ENCODE peak calls at places on chromosomes 7 and 10, in seven cellular contexts. Q is PC-3; X is neural progenitor cell; T is gastrocnemius medialis; J is A673; W is endothelial cell of umbilical vein; Z is naive thymus-derived CD4-positive, alpha-beta T cell. Y is an unnamed sample. For H3K9me3 and H3K4me1, the result is how much of the 10 kb centered on the place peaks cover.

GRCh38 chr7:135386181-135386580 is 123.7 kb downstream of the CNOT4 start:
- DNase-seq in T (no peak), J (no peak), X (no peak), Q (peak), W (peak), Z (no peak), Y (no peak)

GRCh38 chr10:11472158-11472753 is 139.2 kb downstream of the USP6NL start:
- DNase-seq in T (peak), J (peak), W (peak), Q (peak), X (peak), Z (peak), Y (no peak)

GRCh38 chr7:116271161-116271979 is 61.0 kb downstream of the TES start:
- DNase-seq in X (no peak), Z (no peak), J (no peak), T (no peak), W (no peak), Q (no peak), Y (no peak)

GRCh38 chr7:47535704-47536628 is 45.9 kb downstream of the TNS3 start:
- DNase-seq in X (peak), W (no peak), T (no peak), J (no peak), Q (no peak), Z (no peak), Y (no peak)

GRCh38 chr7:130721486-130722277 is 12.3 kb downstream of the KLF14 start:
- DNase-seq in Z (no peak), T (peak), Q (peak), X (peak), W (peak), J (peak), Y (peak)

GRCh38 chr7:76505168-76506080 is 4.9 kb upstream of the UPK3B start:
- DNase-seq in J (no peak), W (no peak), T (no peak), X (peak), Z (no peak), Q (no peak), Y (no peak)

GRCh38 chr10:120999868-121000267 is 148.7 kb downstream of the WDR11 start:
- DNase-seq in Z (no peak), X (peak), J (no peak), W (no peak), Q (no peak), T (no peak), Y (no peak)

GRCh38 chr7:117248810-117249209 is 74.0 kb downstream of the WNT2 start:
- DNase-seq in Q (no peak), J (no peak), Z (no peak), T (no peak), W (no peak), X (no peak), Y (no peak)

GRCh38 chr7:114813597-114813996 is 108.3 kb upstream of the MDFIC start:
- DNase-seq in Z (no peak), T (no peak), W (no peak), Q (no peak), J (no peak), X (no peak), Y (no peak)

GRCh38 chr10:113108180-113108835 is 158.3 kb downstream of the TCF7L2 start:
- DNase-seq in Q (peak), J (peak), X (peak), T (no peak), Z (peak), W (no peak), Y (peak)

GRCh38 chr10:109037978-109038377 is 885.3 kb downstream of the XPNPEP1 start:
- DNase-seq in Z (no peak), Q (no peak), W (no peak), X (no peak), T (no peak), J (no peak), Y (no peak)

GRCh38 chr7:14892961-14893360 is 9.6 kb downstream of the DGKB start:
- DNase-seq in J (peak), Z (no peak), Q (peak), T (no peak), X (no peak), W (peak), Y (no peak)

GRCh38 chr10:201328-201771 is 66.1 kb downstream of the ZMYND11 start:
- DNase-seq in T (no peak), Z (no peak), W (peak), J (peak), Q (no peak), X (no peak), Y (no peak)

GRCh38 chr10:69733791-69734261 is 67.9 kb upstream of the COL13A1 start:
- DNase-seq in W (no peak), J (no peak), T (no peak), X (no peak), Q (peak), Z (no peak), Y (peak)

GRCh38 chr10:133388973-133389818 is 4.8 kb upstream of the MTG1 start:
- DNase-seq in T (no peak), Q (no peak), J (no peak), X (no peak), Z (peak), W (no peak), Y (peak)

GRCh38 chr7:101362334-101363195 is at the start of gene COL26A1:
- DNase-seq in Z (peak), Q (no peak), J (peak), X (peak), W (no peak), T (no peak), Y (peak)

GRCh38 chr7:128352138-128352537 is 8.4 kb upstream of the RBM28 start:
- DNase-seq in W (peak), Q (no peak), T (peak), X (peak), J (no peak), Z (peak), Y (peak)

GRCh38 chr7:82294258-82294855 is 149.2 kb downstream of the CACNA2D1 start:
- DNase-seq in T (no peak), X (no peak), Q (no peak), Z (no peak), W (no peak), J (no peak), Y (no peak)

GRCh38 chr10:95525033-95525418 is 36.1 kb downstream of the SORBS1 start:
- DNase-seq in X (no peak), Q (no peak), T (peak), J (no peak), Z (no peak), W (no peak), Y (no peak)

GRCh38 chr7:111775205-111775604 is 212.9 kb upstream of the IMMP2L start:
- DNase-seq in X (no peak), T (no peak), W (no peak), Q (no peak), Z (no peak), J (no peak), Y (no peak)

GRCh38 chr10:127909716-127910463 is 3.0 kb downstream of the PTPRE start:
- DNase-seq in Q (no peak), X (no peak), Z (no peak), W (no peak), J (no peak), T (no peak), Y (no peak)

GRCh38 chr7:128891110-128891941 is 19.2 kb downstream of the KCP start:
- DNase-seq in J (no peak), T (no peak), Q (peak), X (peak), Z (no peak), W (no peak), Y (no peak)

GRCh38 chr7:78441737-78442136 is 643.2 kb downstream of the PHTF2 start:
- DNase-seq in W (no peak), X (peak), T (no peak), Q (no peak), Z (no peak), J (no peak), Y (no peak)

GRCh38 chr10:74754397-74754796 is 72.0 kb upstream of the KAT6B start:
- DNase-seq in Z (no peak), X (no peak), Q (no peak), T (no peak), W (no peak), J (no peak), Y (no peak)

GRCh38 chr7:75813781-75814236 is at the start of gene CCL24:
- DNase-seq in X (no peak), W (no peak), Z (no peak), Q (no peak), T (no peak), J (no peak), Y (no peak)

GRCh38 chr10:24912214-24912613 is 40.2 kb downstream of the PRTFDC1 start:
- DNase-seq in X (no peak), Z (no peak), W (peak), T (no peak), Q (peak), J (no peak), Y (no peak)

GRCh38 chr10:124624875-124625274 is 119.3 kb downstream of the FAM53B start:
- DNase-seq in J (no peak), X (no peak), T (no peak), Z (no peak), W (no peak), Q (no peak), Y (no peak)

GRCh38 chr10:87674963-87675362 is 15.3 kb downstream of the PAPSS2 start:
- DNase-seq in X (no peak), W (no peak), T (no peak), Q (no peak), J (no peak), Z (no peak), Y (no peak)

GRCh38 chr7:73718905-73719805 is at the start of gene STX1A:
- DNase-seq in Z (peak), X (peak), J (peak), Q (peak), W (peak), T (peak), Y (peak)

GRCh38 chr10:132464256-132465192 is 67.5 kb downstream of the PWWP2B start:
- DNase-seq in J (no peak), X (no peak), Q (no peak), W (no peak), Z (no peak), T (peak), Y (peak)

GRCh38 chr10:114613237-114613979 is 44.7 kb downstream of the ABLIM1 start:
- DNase-seq in T (no peak), Q (no peak), Z (no peak), J (no peak), X (no peak), W (peak), Y (no peak)

GRCh38 chr7:111198255-111198654 is 107.3 kb downstream of the LRRN3 start:
- DNase-seq in Q (peak), X (no peak), W (peak), T (peak), J (peak), Z (no peak), Y (no peak)

GRCh38 chr10:49605939-49606509 is 4.1 kb upstream of the SLC18A3 start:
- DNase-seq in X (no peak), T (no peak), J (no peak), Q (no peak), W (no peak), Z (no peak), Y (no peak)

GRCh38 chr7:103711413-103711812 is 265.4 kb upstream of the SLC26A5 start:
- DNase-seq in X (no peak), T (no peak), Q (peak), J (no peak), Z (no peak), W (peak), Y (no peak)

GRCh38 chr10:51895209-51895608 is 195.8 kb upstream of the CSTF2T start:
- DNase-seq in T (peak), Q (no peak), W (no peak), J (no peak), Z (no peak), X (no peak), Y (peak)

GRCh38 chr10:11437391-11438241 is 173.8 kb downstream of the USP6NL start:
- DNase-seq in T (no peak), X (peak), Q (no peak), W (no peak), J (no peak), Z (no peak), Y (no peak)

GRCh38 chr10:35335718-35336083 is 608 bp upstream of the CCNY start:
- DNase-seq in Z (peak), T (peak), W (no peak), X (peak), J (peak), Q (peak), Y (no peak)
- H3K27ac ChIP-seq in Z (peak), T (peak), W (peak), X (no peak), J (peak), Q (peak), Y (no peak)

GRCh38 chr7:120452665-120453064 is 179.7 kb downstream of the KCND2 start:
- DNase-seq in J (no peak), Z (no peak), W (no peak), Q (no peak), X (no peak), T (no peak), Y (no peak)
- H3K9me3 ChIP-seq in J (under half), Z (under half), W (under half), Q (under half), X (under half), T (under half), Y (under half)

GRCh38 chr7:6382797-6383196 is 65.0 kb downstream of the DAGLB start:
- DNase-seq in T (no peak), Q (no peak), X (no peak), J (no peak), Z (no peak), W (peak), Y (no peak)
- H3K4me1 ChIP-seq in T (half or more), Q (under half), X (under half), J (under half), Z (under half), W (half or more), Y (under half)

GRCh38 chr7:2193120-2193519 is 39.6 kb downstream of the MAD1L1 start:
- DNase-seq in X (peak), Q (no peak), T (peak), J (no peak), W (no peak), Z (no peak), Y (no peak)
- H3K27ac ChIP-seq in X (no peak), Q (no peak), T (peak), J (no peak), W (no peak), Z (no peak), Y (no peak)

GRCh38 chr10:83539528-83540308 is 599.6 kb upstream of the GHITM start:
- DNase-seq in W (no peak), Z (no peak), T (peak), J (no peak), X (no peak), Q (no peak), Y (no peak)
- H3K9me3 ChIP-seq in W (under half), Z (under half), T (under half), J (under half), X (under half), Q (under half), Y (under half)

DNA sequence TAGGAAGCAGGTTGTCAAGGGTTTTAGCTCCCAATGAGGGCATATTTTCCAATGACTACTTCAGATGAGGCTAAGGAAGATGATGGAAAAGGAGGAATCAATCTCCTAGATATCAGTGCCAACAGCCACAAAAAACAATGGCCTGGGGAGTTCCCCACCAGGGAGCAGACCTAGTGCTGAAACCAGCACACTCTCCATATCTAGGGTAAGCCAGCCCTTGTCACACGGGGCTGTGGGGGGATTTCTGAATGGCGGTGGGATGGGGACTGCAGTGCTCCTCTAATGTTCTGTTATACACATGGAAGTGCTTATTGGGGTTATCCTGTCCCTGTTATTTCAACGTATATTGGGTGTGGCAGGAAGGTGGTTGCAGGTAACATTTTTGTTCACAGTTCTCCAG is 18.5 kb downstream of the EPC1 start:
- DNase-seq in X (no peak), Z (no peak), W (no peak), Q (no peak), T (no peak), J (no peak), Y (no peak)
- H3K4me1 ChIP-seq in X (under half), Z (half or more), W (under half), Q (under half), T (half or more), J (half or more), Y (under half)

Y was measured in aorta.